ENCODE peak calls at places on chromosomes 1 and 21, in nine cellular contexts. One of them, this sample, is unnamed.
A peak's percentile ranks its signal among the peaks of the same experiment; 100 is the strongest.

GRCh38 chr1:232978827-232979226 is 28.4 kb downstream of the NTPCR start:
- DNase-seq in H9: no peak
- DNase-seq in kidney: no peak
- DNase-seq in CD4-positive, CD25-positive, alpha-beta regulatory T cell: no peak
- DNase-seq in hepatocyte: no peak
- DNase-seq in cardiac muscle cell: peak; percentile 16
- DNase-seq in tibial artery: no peak
- DNase-seq in A549: no peak
- DNase-seq in astrocyte: peak; percentile 26
- DNase-seq in this sample: no peak

GRCh38 chr1:22053018-22053860 is 730 bp downstream of the CDC42 start:
- DNase-seq in A549: no peak
- DNase-seq in astrocyte: peak; percentile 84
- DNase-seq in CD4-positive, CD25-positive, alpha-beta regulatory T cell: peak; percentile 63
- DNase-seq in cardiac muscle cell: peak; percentile 87
- DNase-seq in hepatocyte: peak; percentile 87
- DNase-seq in kidney: peak; percentile 92
- DNase-seq in tibial artery: peak; percentile 80
- DNase-seq in H9: peak; percentile 63
- DNase-seq in this sample: peak; percentile 75

GRCh38 chr1:150963535-150964489 is 10.8 kb downstream of the CERS2 start:
- DNase-seq in CD4-positive, CD25-positive, alpha-beta regulatory T cell: no peak
- DNase-seq in kidney: no peak
- DNase-seq in H9: no peak
- DNase-seq in tibial artery: no peak
- DNase-seq in cardiac muscle cell: no peak
- DNase-seq in A549: no peak
- DNase-seq in hepatocyte: no peak
- DNase-seq in astrocyte: no peak
- DNase-seq in this sample: no peak

GRCh38 chr1:36350659-36351171 is 27.3 kb upstream of the EVA1B start:
- DNase-seq in CD4-positive, CD25-positive, alpha-beta regulatory T cell: peak; percentile 32
- DNase-seq in astrocyte: peak; percentile 81
- DNase-seq in hepatocyte: no peak
- DNase-seq in tibial artery: peak; percentile 86
- DNase-seq in A549: peak; percentile 60
- DNase-seq in H9: no peak
- DNase-seq in kidney: peak; percentile 89
- DNase-seq in cardiac muscle cell: peak; percentile 78
- DNase-seq in this sample: no peak

GRCh38 chr1:36576677-36577076 is 94.0 kb upstream of the CSF3R start:
- DNase-seq in astrocyte: no peak
- DNase-seq in A549: no peak
- DNase-seq in H9: peak; percentile 46
- DNase-seq in hepatocyte: no peak
- DNase-seq in CD4-positive, CD25-positive, alpha-beta regulatory T cell: no peak
- DNase-seq in cardiac muscle cell: no peak
- DNase-seq in tibial artery: no peak
- DNase-seq in kidney: no peak
- DNase-seq in this sample: no peak

GRCh38 chr1:31591425-31592093 is 15.2 kb downstream of the TINAGL1 start:
- DNase-seq in cardiac muscle cell: no peak
- DNase-seq in H9: no peak
- DNase-seq in astrocyte: peak; percentile 24
- DNase-seq in tibial artery: peak; percentile 83
- DNase-seq in A549: no peak
- DNase-seq in CD4-positive, CD25-positive, alpha-beta regulatory T cell: no peak
- DNase-seq in kidney: peak; percentile 81
- DNase-seq in hepatocyte: no peak
- DNase-seq in this sample: no peak

GRCh38 chr1:204453141-204453772 is 41.3 kb downstream of the PIK3C2B start:
- DNase-seq in CD4-positive, CD25-positive, alpha-beta regulatory T cell: peak; percentile 76
- DNase-seq in cardiac muscle cell: no peak
- DNase-seq in H9: peak; percentile 47
- DNase-seq in astrocyte: no peak
- DNase-seq in kidney: no peak
- DNase-seq in hepatocyte: no peak
- DNase-seq in tibial artery: no peak
- DNase-seq in A549: no peak
- DNase-seq in this sample: no peak

GRCh38 chr1:161019767-161020572 is 982 bp downstream of the F11R start:
- DNase-seq in H9: no peak
- DNase-seq in astrocyte: no peak
- DNase-seq in hepatocyte: no peak
- DNase-seq in tibial artery: no peak
- DNase-seq in cardiac muscle cell: peak; percentile 61
- DNase-seq in CD4-positive, CD25-positive, alpha-beta regulatory T cell: no peak
- DNase-seq in kidney: no peak
- DNase-seq in A549: no peak
- DNase-seq in this sample: no peak

GRCh38 chr1:46522969-46523320 is 28.5 kb downstream of the KNCN start:
- DNase-seq in hepatocyte: no peak
- DNase-seq in H9: no peak
- DNase-seq in A549: no peak
- DNase-seq in astrocyte: no peak
- DNase-seq in CD4-positive, CD25-positive, alpha-beta regulatory T cell: no peak
- DNase-seq in cardiac muscle cell: no peak
- DNase-seq in kidney: peak; percentile 69
- DNase-seq in tibial artery: no peak
- DNase-seq in this sample: no peak

GRCh38 chr1:46520063-46520911 is 30.7 kb downstream of the DMBX1 start:
- DNase-seq in H9: peak; percentile 68
- DNase-seq in cardiac muscle cell: peak; percentile 72
- DNase-seq in A549: peak; percentile 64
- DNase-seq in hepatocyte: peak; percentile 74
- DNase-seq in kidney: peak; percentile 78
- DNase-seq in CD4-positive, CD25-positive, alpha-beta regulatory T cell: no peak
- DNase-seq in tibial artery: no peak
- DNase-seq in astrocyte: peak; percentile 82
- DNase-seq in this sample: no peak

GRCh38 chr1:46523556-46524443 is 27.6 kb downstream of the KNCN start:
- DNase-seq in astrocyte: no peak
- DNase-seq in kidney: peak; percentile 40
- DNase-seq in H9: no peak
- DNase-seq in A549: no peak
- DNase-seq in cardiac muscle cell: no peak
- DNase-seq in CD4-positive, CD25-positive, alpha-beta regulatory T cell: no peak
- DNase-seq in hepatocyte: no peak
- DNase-seq in tibial artery: no peak
- DNase-seq in this sample: no peak

GRCh38 chr1:46521417-46521816 is 30.0 kb downstream of the KNCN start:
- DNase-seq in hepatocyte: no peak
- DNase-seq in A549: no peak
- DNase-seq in kidney: peak; percentile 11
- DNase-seq in astrocyte: no peak
- DNase-seq in cardiac muscle cell: no peak
- DNase-seq in tibial artery: no peak
- DNase-seq in CD4-positive, CD25-positive, alpha-beta regulatory T cell: no peak
- DNase-seq in H9: no peak
- DNase-seq in this sample: no peak

GRCh38 chr1:46522184-46522968 is 29.1 kb downstream of the KNCN start:
- DNase-seq in H9: no peak
- DNase-seq in CD4-positive, CD25-positive, alpha-beta regulatory T cell: no peak
- DNase-seq in kidney: peak; percentile 75
- DNase-seq in A549: no peak
- DNase-seq in hepatocyte: peak; percentile 49
- DNase-seq in cardiac muscle cell: peak; percentile 95
- DNase-seq in astrocyte: peak; percentile 71
- DNase-seq in tibial artery: peak; percentile 73
- DNase-seq in this sample: no peak
- H3K4me1 ChIP-seq in H9: peaks cover 11% of the 10 kb centered on the region
- H3K4me1 ChIP-seq in CD4-positive, CD25-positive, alpha-beta regulatory T cell: no peaks in the 10 kb centered on the region
- H3K4me1 ChIP-seq in kidney: no peaks in the 10 kb centered on the region
- H3K4me1 ChIP-seq in A549: peaks cover 77% of the 10 kb centered on the region
- H3K4me1 ChIP-seq in hepatocyte: peaks cover 20% of the 10 kb centered on the region
- H3K4me1 ChIP-seq in cardiac muscle cell: peaks cover 11% of the 10 kb centered on the region
- H3K4me1 ChIP-seq in astrocyte: peaks cover 34% of the 10 kb centered on the region
- H3K4me1 ChIP-seq in tibial artery: no peaks in the 10 kb centered on the region
- H3K4me1 ChIP-seq in this sample: peaks cover under 1% of the 10 kb centered on the region

DNA sequence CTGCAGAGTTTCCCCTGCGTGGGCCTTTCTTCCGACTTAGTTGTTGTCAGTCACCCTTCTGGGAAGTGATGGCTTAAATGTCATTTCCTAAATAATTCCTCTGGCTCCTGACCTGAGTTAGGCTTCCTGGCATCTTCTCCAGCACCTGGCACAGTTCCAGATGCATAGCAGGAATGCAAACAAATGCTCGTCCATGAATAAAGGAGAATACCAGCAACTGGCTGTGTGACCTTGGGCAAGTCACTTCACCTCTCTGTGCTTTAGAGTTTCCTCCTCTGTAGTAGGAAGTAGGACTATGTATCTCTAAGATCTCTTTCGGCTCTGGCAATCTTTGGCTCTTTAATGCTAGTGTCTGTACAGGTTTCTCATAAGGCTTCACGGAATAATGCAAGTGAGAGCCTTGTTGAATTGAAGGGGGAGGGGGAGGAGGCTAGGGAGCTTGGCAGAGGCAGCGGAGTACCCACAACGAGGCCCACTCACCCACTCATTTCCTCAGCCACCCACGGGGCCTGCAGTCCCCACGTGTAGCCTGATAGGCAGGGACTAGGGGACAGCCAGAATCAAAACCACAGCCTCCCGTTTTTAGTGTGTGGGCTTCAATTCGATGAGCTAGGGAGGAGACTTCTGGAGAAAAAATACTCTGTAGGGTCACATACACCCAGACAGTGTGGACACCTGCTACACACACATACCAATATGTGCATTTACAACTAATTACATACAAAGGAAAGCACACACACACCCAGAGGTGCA is 48.1 kb downstream of the TENT5C start:
- DNase-seq in tibial artery: peak; percentile 28
- DNase-seq in CD4-positive, CD25-positive, alpha-beta regulatory T cell: peak; percentile 43
- DNase-seq in A549: no peak
- DNase-seq in H9: no peak
- DNase-seq in cardiac muscle cell: no peak
- DNase-seq in astrocyte: no peak
- DNase-seq in kidney: no peak
- DNase-seq in hepatocyte: no peak
- DNase-seq in this sample: no peak
- H3K4me1 ChIP-seq in tibial artery: no peaks in the 10 kb centered on the region
- H3K4me1 ChIP-seq in CD4-positive, CD25-positive, alpha-beta regulatory T cell: peaks cover 88% of the 10 kb centered on the region
- H3K4me1 ChIP-seq in A549: peaks cover 39% of the 10 kb centered on the region
- H3K4me1 ChIP-seq in H9: peaks cover 5% of the 10 kb centered on the region
- H3K4me1 ChIP-seq in cardiac muscle cell: peaks cover 5% of the 10 kb centered on the region
- H3K4me1 ChIP-seq in astrocyte: peaks cover 5% of the 10 kb centered on the region
- H3K4me1 ChIP-seq in kidney: no peaks in the 10 kb centered on the region
- H3K4me1 ChIP-seq in hepatocyte: peaks cover 8% of the 10 kb centered on the region
- H3K4me1 ChIP-seq in this sample: peaks cover 10% of the 10 kb centered on the region

GRCh38 chr1:20183876-20184275 is 2.0 kb upstream of the UBXN10 start:
- DNase-seq in kidney: no peak
- DNase-seq in A549: no peak
- DNase-seq in CD4-positive, CD25-positive, alpha-beta regulatory T cell: no peak
- DNase-seq in H9: no peak
- DNase-seq in cardiac muscle cell: no peak
- DNase-seq in astrocyte: no peak
- DNase-seq in hepatocyte: peak; percentile 46
- DNase-seq in tibial artery: no peak
- DNase-seq in this sample: no peak
- H3K4me1 ChIP-seq in kidney: peaks cover 8% of the 10 kb centered on the region
- H3K4me1 ChIP-seq in A549: peaks cover 3% of the 10 kb centered on the region
- H3K4me1 ChIP-seq in CD4-positive, CD25-positive, alpha-beta regulatory T cell: peaks cover 27% of the 10 kb centered on the region
- H3K4me1 ChIP-seq in H9: peaks cover 3% of the 10 kb centered on the region
- H3K4me1 ChIP-seq in cardiac muscle cell: no peaks in the 10 kb centered on the region
- H3K4me1 ChIP-seq in astrocyte: peaks cover 7% of the 10 kb centered on the region
- H3K4me1 ChIP-seq in hepatocyte: peaks cover 7% of the 10 kb centered on the region
- H3K4me1 ChIP-seq in tibial artery: no peaks in the 10 kb centered on the region
- H3K4me1 ChIP-seq in this sample: no peaks in the 10 kb centered on the region

GRCh38 chr21:35904995-35905972 is 155.0 kb downstream of the SETD4 start:
- DNase-seq in H9: no peak
- DNase-seq in hepatocyte: no peak
- DNase-seq in A549: no peak
- DNase-seq in astrocyte: no peak
- DNase-seq in cardiac muscle cell: peak; percentile 67
- DNase-seq in tibial artery: peak; percentile 76
- DNase-seq in kidney: peak; percentile 65
- DNase-seq in CD4-positive, CD25-positive, alpha-beta regulatory T cell: no peak
- DNase-seq in this sample: no peak
- H3K4me1 ChIP-seq in H9: no peaks in the 10 kb centered on the region
- H3K4me1 ChIP-seq in hepatocyte: no peaks in the 10 kb centered on the region
- H3K4me1 ChIP-seq in A549: no peaks in the 10 kb centered on the region
- H3K4me1 ChIP-seq in astrocyte: peaks cover 4% of the 10 kb centered on the region
- H3K4me1 ChIP-seq in cardiac muscle cell: no peaks in the 10 kb centered on the region
- H3K4me1 ChIP-seq in tibial artery: no peaks in the 10 kb centered on the region
- H3K4me1 ChIP-seq in kidney: no peaks in the 10 kb centered on the region
- H3K4me1 ChIP-seq in CD4-positive, CD25-positive, alpha-beta regulatory T cell: no peaks in the 10 kb centered on the region
- H3K4me1 ChIP-seq in this sample: no peaks in the 10 kb centered on the region

This sample was measured in Caco-2.